ENCODE peak calls at places on chromosomes 3 and 15, in five cellular contexts. L is mucosa of gallbladder, X is NCI-H460, P is GM03348, Z is T-helper 17 cell. Q is an unnamed sample.

GRCh38 chr3:102394517-102394916 is 40.3 kb upstream of the ZPLD1 start:
- DNase-seq in Z (no peak), X (no peak), L (no peak), P (no peak), Q (peak; percentile 41)

GRCh38 chr3:62611541-62612240 is 238.3 kb upstream of the FEZF2 start:
- DNase-seq in P (peak; percentile 27), L (no peak), X (no peak), Z (no peak), Q (peak; percentile 27)

GRCh38 chr15:69523010-69524001 is 70.7 kb downstream of the RPLP1 start:
- DNase-seq in L (peak; percentile 73), Z (peak; percentile 64), P (peak; percentile 87), X (peak; percentile 80), Q (peak; percentile 83)

GRCh38 chr3:12188681-12189287 is 30.1 kb upstream of the TIMP4 start:
- DNase-seq in L (no peak), X (no peak), P (no peak), Z (no peak), Q (no peak)

GRCh38 chr3:190326930-190327329 is 4.7 kb upstream of the CLDN1 start:
- DNase-seq in Z (no peak), P (no peak), X (no peak), L (peak; percentile 54), Q (no peak)

GRCh38 chr3:158097571-158098553 is 8.4 kb downstream of the SHOX2 start:
- DNase-seq in L (peak; percentile 76), Z (peak; percentile 56), P (no peak), X (peak; percentile 61), Q (peak; percentile 58)

GRCh38 chr3:72335458-72336050 is 512.7 kb downstream of the SHQ1 start:
- DNase-seq in Z (no peak), X (no peak), P (peak; percentile 35), L (no peak), Q (no peak)

GRCh38 chr3:54653456-54654195 is 274.2 kb downstream of the LRTM1 start:
- DNase-seq in L (no peak), X (no peak), P (no peak), Z (no peak), Q (no peak)

GRCh38 chr3:52450489-52451236 is 3.2 kb downstream of the TNNC1 start:
- DNase-seq in X (no peak), Z (no peak), L (no peak), P (no peak), Q (no peak)

GRCh38 chr3:142602630-142603339 is 6.6 kb downstream of the PLS1 start:
- DNase-seq in X (no peak), Z (no peak), L (no peak), P (no peak), Q (no peak)

GRCh38 chr15:49902791-49903481 is 216.1 kb downstream of the ATP8B4 start:
- DNase-seq in P (peak; percentile 53), L (no peak), Z (no peak), X (peak; percentile 75), Q (peak; percentile 47)

GRCh38 chr15:94168250-94168649 is 63.1 kb upstream of the MCTP2 start:
- DNase-seq in Z (no peak), X (no peak), P (no peak), L (no peak), Q (no peak)

GRCh38 chr3:49333091-49333490 is 6.8 kb downstream of the USP4 start:
- DNase-seq in P (no peak), L (no peak), Z (no peak), X (no peak), Q (no peak)

GRCh38 chr15:46126581-46126980 is 491.8 kb downstream of the SQOR start:
- DNase-seq in L (no peak), Z (no peak), X (no peak), P (no peak), Q (no peak)

GRCh38 chr3:115272036-115272824 is 125.1 kb upstream of the ZBTB20 start:
- DNase-seq in Z (no peak), L (no peak), X (no peak), P (no peak), Q (peak; percentile 46)

GRCh38 chr3:123783050-123783724 is 100.9 kb downstream of the MYLK start:
- DNase-seq in X (no peak), L (no peak), Z (no peak), P (no peak), Q (no peak)

GRCh38 chr15:98347001-98347400 is 301.3 kb upstream of the IGF1R start:
- DNase-seq in X (no peak), Z (no peak), L (no peak), P (no peak), Q (peak; percentile 14)

GRCh38 chr3:151228291-151229125 is 25.5 kb upstream of the GPR171 start:
- DNase-seq in P (peak; percentile 72), Z (no peak), L (no peak), X (peak; percentile 9), Q (peak; percentile 5)

GRCh38 chr3:158330820-158331219 is 220.9 kb downstream of the RSRC1 start:
- DNase-seq in Z (no peak), P (no peak), X (no peak), L (no peak), Q (peak; percentile 10)

GRCh38 chr15:72338617-72339321 is 18.8 kb upstream of the CELF6 start:
- DNase-seq in P (peak; percentile 79), X (no peak), Z (no peak), L (no peak), Q (no peak)

GRCh38 chr15:76134537-76134936 is 74.8 kb downstream of the TMEM266 start:
- DNase-seq in X (no peak), P (no peak), Z (no peak), L (no peak), Q (no peak)

GRCh38 chr15:93141373-93141790 is 52.4 kb upstream of the RGMA start:
- DNase-seq in X (no peak), P (no peak), Z (no peak), L (no peak), Q (no peak)

GRCh38 chr3:59451041-59451763 is 401.4 kb upstream of the CFAP20DC start:
- DNase-seq in X (no peak), Z (peak; percentile 35), P (no peak), L (peak; percentile 14), Q (peak; percentile 56)

GRCh38 chr3:144557515-144557914 is 585.9 kb downstream of the DIPK2A start:
- DNase-seq in Z (no peak), L (no peak), P (peak; percentile 2), X (no peak), Q (peak; percentile 56)

GRCh38 chr15:77544162-77544561 is 88.5 kb downstream of the LINGO1 start:
- DNase-seq in L (peak; percentile 32), P (no peak), Z (no peak), X (no peak), Q (no peak)

GRCh38 chr15:89358755-89359439 is 24.3 kb upstream of the POLG start:
- DNase-seq in L (peak; percentile 78), X (peak; percentile 55), P (peak; percentile 93), Z (peak; percentile 77), Q (peak; percentile 71)

GRCh38 chr3:146970236-146970635 is 365.1 kb upstream of the PLSCR5 start:
- DNase-seq in P (peak; percentile 24), L (no peak), X (no peak), Z (no peak), Q (no peak)

GRCh38 chr3:99833833-99834583 is 16.3 kb downstream of the CMSS1 start:
- DNase-seq in Z (no peak), P (no peak), X (no peak), L (no peak), Q (no peak)

GRCh38 chr3:36875397-36875796 is 69.5 kb downstream of the TRANK1 start:
- DNase-seq in P (no peak), L (no peak), Z (no peak), X (no peak), Q (no peak)

GRCh38 chr15:80563372-80563997 is 131.6 kb upstream of the ABHD17C start:
- DNase-seq in P (no peak), Z (no peak), L (no peak), X (no peak), Q (peak; percentile 82)

GRCh38 chr3:11651900-11652299 is 8.2 kb upstream of the VGLL4 start:
- DNase-seq in X (no peak), L (no peak), P (peak; percentile 44), Z (no peak), Q (peak; percentile 57)

GRCh38 chr3:194326192-194327029 is 24.7 kb downstream of the CPN2 start:
- DNase-seq in X (no peak), P (peak; percentile 31), Z (no peak), L (no peak), Q (peak; percentile 32)

GRCh38 chr15:81909229-81910087 is 136.4 kb downstream of the MEX3B start:
- DNase-seq in P (no peak), Z (no peak), L (no peak), X (no peak), Q (no peak)

GRCh38 chr15:65374831-65375401 is 2.9 kb downstream of the IGDCC3 start:
- DNase-seq in Z (no peak), P (no peak), X (no peak), L (no peak), Q (peak; percentile 46)

GRCh38 chr3:105979961-105980360 is 111.1 kb upstream of the CBLB start:
- DNase-seq in L (no peak), P (no peak), X (no peak), Z (no peak), Q (no peak)

GRCh38 chr15:50298340-50298739 is 32.8 kb upstream of the HDC start:
- DNase-seq in P (no peak), L (no peak), Z (no peak), X (no peak), Q (no peak)

GRCh38 chr15:82303956-82304640 is 41.5 kb downstream of the SAXO2 start:
- DNase-seq in L (no peak), P (no peak), Z (no peak), X (no peak), Q (no peak)

GRCh38 chr3:162569314-162569713 is 1072.7 kb downstream of the OTOL1 start:
- DNase-seq in P (no peak), X (no peak), Z (no peak), L (no peak), Q (no peak)

GRCh38 chr3:184687363-184688049 is 24.4 kb downstream of the MAGEF1 start:
- DNase-seq in X (no peak), Z (no peak), P (no peak), L (peak; percentile 47), Q (no peak)